ENCODE peak calls at places on chromosomes 4 and X, in seven cellular contexts. F is RWPE2, P is endothelial cell, V is tibial nerve, U is A549, I is RWPE1, O is right atrium auricular region. C is an unnamed sample.

GRCh38 chrX:38985375-38985774 is 184.1 kb downstream of the MID1IP1 start:
- DNase-seq in F (no peak), P (no peak), V (no peak), U (peak), I (peak), O (no peak), C (no peak)

GRCh38 chr4:73917081-73917501 is 47.9 kb downstream of the CXCL1 start:
- DNase-seq in F (no peak), P (no peak), V (no peak), U (no peak), I (peak), O (no peak), C (no peak)

GRCh38 chr4:71287305-71287704 is 51.5 kb upstream of the SLC4A4 start:
- DNase-seq in F (no peak), P (no peak), V (no peak), U (no peak), I (no peak), O (no peak), C (no peak)

GRCh38 chr4:2806392-2807355 is 13.8 kb downstream of the SH3BP2 start:
- DNase-seq in F (no peak), P (no peak), V (peak), U (no peak), I (no peak), O (no peak), C (no peak)

GRCh38 chr4:74423101-74423500 is 21.8 kb upstream of the AREG start:
- DNase-seq in F (no peak), P (no peak), V (no peak), U (no peak), I (no peak), O (no peak), C (no peak)

GRCh38 chr4:98341309-98341708 is 80.1 kb downstream of the RAP1GDS1 start:
- DNase-seq in F (no peak), P (no peak), V (no peak), U (no peak), I (no peak), O (no peak), C (no peak)

GRCh38 chrX:137574102-137574783 is 8.3 kb downstream of the ZIC3 start:
- DNase-seq in F (no peak), P (peak), V (no peak), U (no peak), I (no peak), O (no peak), C (no peak)

GRCh38 chr4:69936566-69936965 is 5.7 kb downstream of the CSN1S1 start:
- DNase-seq in F (no peak), P (no peak), V (no peak), U (no peak), I (no peak), O (no peak), C (no peak)

GRCh38 chr4:54784188-54784671 is 126.5 kb downstream of the KIT start:
- DNase-seq in F (no peak), P (no peak), V (peak), U (no peak), I (no peak), O (peak), C (no peak)

GRCh38 chr4:106132045-106132444 is 184.0 kb downstream of the TBCK start:
- DNase-seq in F (no peak), P (no peak), V (no peak), U (no peak), I (no peak), O (no peak), C (no peak)

GRCh38 chrX:48958635-48959094 is 1.3 kb upstream of the OTUD5 start:
- DNase-seq in F (no peak), P (peak), V (no peak), U (peak), I (no peak), O (peak), C (no peak)

GRCh38 chr4:182808673-182809416 is 108.3 kb downstream of the DCTD start:
- DNase-seq in F (no peak), P (no peak), V (no peak), U (no peak), I (peak), O (no peak), C (no peak)

GRCh38 chr4:66574145-66574978 is 904.1 kb upstream of the EPHA5 start:
- DNase-seq in F (no peak), P (no peak), V (no peak), U (no peak), I (no peak), O (no peak), C (no peak)

DNA sequence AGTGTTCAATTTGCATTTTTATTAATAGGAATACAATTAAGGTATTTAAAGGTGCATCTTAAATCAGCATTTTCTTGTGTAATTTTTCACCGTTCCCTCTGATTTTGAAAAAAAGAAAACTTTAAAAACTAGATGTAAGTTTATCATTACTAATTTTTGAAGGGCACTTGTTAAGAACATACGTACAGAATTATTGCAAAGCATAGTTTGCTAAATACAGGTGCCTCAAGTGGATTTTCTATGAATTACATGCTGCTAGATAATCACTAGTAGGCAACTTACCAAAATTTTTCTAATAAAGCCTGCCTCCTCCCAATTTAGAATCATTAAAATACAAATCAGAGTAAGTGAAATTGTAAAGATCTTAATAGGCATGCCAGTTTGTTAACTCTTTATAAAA is 8.5 kb downstream of the CNKSR2 start:
- DNase-seq in F (no peak), P (no peak), V (no peak), U (peak), I (no peak), O (no peak), C (no peak)
- TF ChIP-seq CTCF in F (peak), P (peak), V (peak), U (no peak), I (no peak), O (peak), C (peak)

GRCh38 chrX:125289920-125290319 is 29.8 kb upstream of the TEX13C start:
- DNase-seq in F (no peak), P (no peak), V (no peak), U (no peak), I (no peak), O (no peak), C (no peak)
- TF ChIP-seq CTCF in F (no peak), P (no peak), V (no peak), U (no peak), I (no peak), O (no peak), C (no peak)

DNA sequence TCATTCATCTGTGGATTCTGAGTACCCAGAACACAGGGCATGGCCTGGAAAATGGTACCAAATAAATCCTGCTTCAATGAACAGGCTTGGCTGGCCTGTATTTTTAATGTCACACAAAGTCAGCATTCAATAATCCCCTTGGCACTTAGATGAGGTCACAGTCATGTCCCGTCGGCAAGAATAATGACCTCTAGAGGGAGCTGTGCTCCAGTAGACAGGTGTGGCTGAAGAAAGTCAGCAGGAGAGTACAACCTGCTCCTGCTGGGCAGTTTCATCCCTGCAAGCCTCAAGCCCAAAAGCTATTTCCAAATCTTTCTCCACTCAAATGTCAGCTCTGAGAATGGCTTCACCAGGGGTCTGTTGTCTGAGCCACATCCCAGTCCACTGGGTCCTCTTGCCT is 404.0 kb upstream of the F9 start:
- DNase-seq in F (no peak), P (peak), V (no peak), U (no peak), I (no peak), O (no peak), C (no peak)
- TF ChIP-seq CTCF in F (no peak), P (peak), V (no peak), U (peak), I (no peak), O (no peak), C (no peak)

GRCh38 chr4:178395798-178396197 is 953.6 kb upstream of the AGA start:
- DNase-seq in F (no peak), P (no peak), V (no peak), U (no peak), I (no peak), O (no peak), C (no peak)
- TF ChIP-seq CTCF in F (peak), P (no peak), V (no peak), U (no peak), I (no peak), O (no peak), C (peak)

GRCh38 chrX:120452131-120452530 is 17.0 kb downstream of the LAMP2 start:
- DNase-seq in F (no peak), P (no peak), V (no peak), U (peak), I (peak), O (no peak), C (no peak)
- TF ChIP-seq CTCF in F (peak), P (no peak), V (no peak), U (peak), I (no peak), O (peak), C (peak)

DNA sequence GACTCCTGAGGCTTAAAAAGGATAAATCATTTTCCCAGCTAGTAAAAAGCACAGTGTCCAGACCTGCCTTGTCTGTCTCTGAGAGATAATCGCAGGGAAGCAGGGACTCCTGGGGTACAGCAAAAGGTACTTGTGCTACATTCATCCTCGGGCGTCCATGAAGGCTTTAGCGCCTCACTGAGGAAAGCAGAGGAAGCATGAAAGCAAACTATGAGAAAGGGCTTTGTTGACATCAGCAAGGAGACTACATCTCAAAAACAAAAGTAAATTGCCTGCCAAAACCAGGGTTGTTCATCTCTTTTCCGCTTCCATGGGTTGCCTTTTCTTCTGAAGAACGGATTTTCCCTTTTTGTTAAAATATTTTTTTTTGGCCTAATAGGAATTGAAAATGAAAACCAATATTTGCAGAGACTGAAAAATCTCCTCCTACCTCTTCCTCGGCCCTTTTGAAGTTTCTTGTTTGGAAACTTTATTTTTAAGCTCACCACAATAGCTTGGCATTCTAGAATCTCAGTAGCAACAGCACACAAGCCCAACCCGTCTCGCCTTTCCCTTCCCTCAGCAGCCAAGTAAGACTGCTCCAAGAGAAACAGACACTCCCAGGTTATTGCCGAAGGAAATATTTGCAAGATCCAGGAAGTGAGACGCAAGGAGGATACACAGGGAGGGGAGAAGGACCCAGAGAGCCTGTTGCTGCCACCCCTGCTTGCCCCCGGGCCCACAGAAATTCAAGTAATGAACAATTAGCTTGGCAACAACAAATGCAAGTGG is 148.3 kb upstream of the DGKK start:
- DNase-seq in F (no peak), P (no peak), V (no peak), U (no peak), I (no peak), O (no peak), C (no peak)
- TF ChIP-seq CTCF in F (no peak), P (no peak), V (no peak), U (no peak), I (no peak), O (no peak), C (no peak)

GRCh38 chr4:154911097-154911496 is 130.0 kb downstream of the RBM46 start:
- DNase-seq in F (no peak), P (peak), V (no peak), U (no peak), I (no peak), O (no peak), C (no peak)
- TF ChIP-seq CTCF in F (no peak), P (no peak), V (no peak), U (no peak), I (no peak), O (no peak), C (peak)

DNA sequence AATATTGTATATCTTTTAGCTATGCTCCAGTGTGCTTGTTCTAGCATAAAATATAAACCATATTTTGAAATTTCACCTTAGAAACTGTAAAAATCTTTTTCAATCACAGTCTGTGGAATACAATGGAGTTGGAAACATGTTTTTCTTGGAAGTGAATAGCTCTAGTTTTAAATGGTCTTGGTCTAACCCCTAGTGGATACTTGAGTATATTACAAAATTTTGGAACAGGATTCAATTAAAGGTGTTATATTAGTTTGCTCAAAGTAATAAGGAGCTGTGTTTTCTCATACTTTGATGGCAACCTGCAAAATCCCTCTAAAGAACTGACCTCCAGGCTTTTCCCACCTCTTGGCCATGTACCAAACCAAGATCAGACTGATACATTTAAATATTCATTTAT is 48.2 kb downstream of the STK26 start:
- DNase-seq in F (no peak), P (no peak), V (no peak), U (peak), I (peak), O (no peak), C (no peak)
- TF ChIP-seq CTCF in F (peak), P (peak), V (no peak), U (peak), I (no peak), O (no peak), C (peak)